ENCODE peak calls at places on chromosomes 16 and 17, in five cellular contexts. One of them, this sample, is unnamed.

GRCh38 chr17:77737442-77738265 is 220.8 kb upstream of the TNRC6C start:
- DNase-seq in activated CD4-positive, CD25-positive, alpha-beta regulatory T cell: no peak
- DNase-seq in effector CD4-positive, alpha-beta T cell: no peak
- DNase-seq in KBM-7: no peak
- DNase-seq in CD14-positive monocyte: no peak
- DNase-seq in this sample: no peak

GRCh38 chr17:82217530-82218204 is 5.0 kb upstream of the CCDC57 start:
- DNase-seq in KBM-7: no peak
- DNase-seq in effector CD4-positive, alpha-beta T cell: no peak
- DNase-seq in CD14-positive monocyte: peak
- DNase-seq in activated CD4-positive, CD25-positive, alpha-beta regulatory T cell: no peak
- DNase-seq in this sample: no peak

GRCh38 chr16:24736758-24737157 is 7.3 kb downstream of the TNRC6A start:
- DNase-seq in KBM-7: no peak
- DNase-seq in CD14-positive monocyte: no peak
- DNase-seq in activated CD4-positive, CD25-positive, alpha-beta regulatory T cell: no peak
- DNase-seq in effector CD4-positive, alpha-beta T cell: no peak
- DNase-seq in this sample: no peak

GRCh38 chr17:57518587-57519118 is 226.4 kb downstream of the CCDC182 start:
- DNase-seq in effector CD4-positive, alpha-beta T cell: no peak
- DNase-seq in KBM-7: no peak
- DNase-seq in activated CD4-positive, CD25-positive, alpha-beta regulatory T cell: no peak
- DNase-seq in CD14-positive monocyte: no peak
- DNase-seq in this sample: no peak

GRCh38 chr16:88781140-88782077 is 3.6 kb downstream of the PIEZO1 start:
- DNase-seq in CD14-positive monocyte: peak
- DNase-seq in KBM-7: peak
- DNase-seq in activated CD4-positive, CD25-positive, alpha-beta regulatory T cell: peak
- DNase-seq in effector CD4-positive, alpha-beta T cell: peak
- DNase-seq in this sample: no peak

GRCh38 chr17:45825792-45826191 is 18.9 kb upstream of the SPPL2C start:
- DNase-seq in effector CD4-positive, alpha-beta T cell: no peak
- DNase-seq in KBM-7: no peak
- DNase-seq in CD14-positive monocyte: no peak
- DNase-seq in activated CD4-positive, CD25-positive, alpha-beta regulatory T cell: no peak
- DNase-seq in this sample: no peak

GRCh38 chr17:57675427-57675826 is 69.7 kb downstream of the CCDC182 start:
- DNase-seq in activated CD4-positive, CD25-positive, alpha-beta regulatory T cell: no peak
- DNase-seq in effector CD4-positive, alpha-beta T cell: no peak
- DNase-seq in KBM-7: no peak
- DNase-seq in CD14-positive monocyte: no peak
- DNase-seq in this sample: no peak

GRCh38 chr17:57940653-57941329 is 14.4 kb downstream of the CUEDC1 start:
- DNase-seq in effector CD4-positive, alpha-beta T cell: no peak
- DNase-seq in CD14-positive monocyte: no peak
- DNase-seq in KBM-7: no peak
- DNase-seq in activated CD4-positive, CD25-positive, alpha-beta regulatory T cell: no peak
- DNase-seq in this sample: no peak

GRCh38 chr17:28529012-28529400 is 22.9 kb downstream of the FOXN1 start:
- DNase-seq in effector CD4-positive, alpha-beta T cell: no peak
- DNase-seq in CD14-positive monocyte: no peak
- DNase-seq in KBM-7: no peak
- DNase-seq in activated CD4-positive, CD25-positive, alpha-beta regulatory T cell: no peak
- DNase-seq in this sample: no peak

GRCh38 chr16:72722552-72722951 is 325.4 kb downstream of the ZFHX3 start:
- DNase-seq in activated CD4-positive, CD25-positive, alpha-beta regulatory T cell: no peak
- DNase-seq in CD14-positive monocyte: no peak
- DNase-seq in KBM-7: no peak
- DNase-seq in effector CD4-positive, alpha-beta T cell: no peak
- DNase-seq in this sample: no peak

GRCh38 chr16:28069921-28070794 is 6.6 kb upstream of the GSG1L start:
- DNase-seq in effector CD4-positive, alpha-beta T cell: no peak
- DNase-seq in KBM-7: no peak
- DNase-seq in CD14-positive monocyte: no peak
- DNase-seq in activated CD4-positive, CD25-positive, alpha-beta regulatory T cell: no peak
- DNase-seq in this sample: no peak

GRCh38 chr17:16415031-16415924 is at the start of gene TRPV2:
- DNase-seq in activated CD4-positive, CD25-positive, alpha-beta regulatory T cell: no peak
- DNase-seq in KBM-7: peak
- DNase-seq in CD14-positive monocyte: no peak
- DNase-seq in effector CD4-positive, alpha-beta T cell: peak
- DNase-seq in this sample: peak

This sample was measured in stimulated activated CD8-positive, alpha-beta memory T cell treated with anti-CD3 and anti-CD28 coated beads, Interleukin-15, amount 100 ng/mL, for 1 hour.